ENCODE peak calls at places on chromosomes 5 and 9, in eight cellular contexts. One of them, this sample, is unnamed.

GRCh38 chr5:169300468-169301385 is at the start of gene SLIT3:
- DNase-seq in cardiac muscle cell: peak
- DNase-seq in stomach: peak
- DNase-seq in uterus: peak
- DNase-seq in neuronal stem cell: peak
- DNase-seq in heart right ventricle: peak
- DNase-seq in CD8-positive, alpha-beta T cell: no peak
- DNase-seq in coronary artery: peak
- DNase-seq in this sample: peak

GRCh38 chr5:64417390-64417789 is 88.4 kb upstream of the RGS7BP start:
- DNase-seq in cardiac muscle cell: no peak
- DNase-seq in stomach: no peak
- DNase-seq in uterus: no peak
- DNase-seq in neuronal stem cell: no peak
- DNase-seq in heart right ventricle: no peak
- DNase-seq in CD8-positive, alpha-beta T cell: no peak
- DNase-seq in coronary artery: no peak
- DNase-seq in this sample: no peak

GRCh38 chr5:143309661-143310431 is 93.6 kb downstream of the NR3C1 start:
- DNase-seq in cardiac muscle cell: peak
- DNase-seq in stomach: no peak
- DNase-seq in uterus: no peak
- DNase-seq in neuronal stem cell: no peak
- DNase-seq in heart right ventricle: no peak
- DNase-seq in CD8-positive, alpha-beta T cell: no peak
- DNase-seq in coronary artery: no peak
- DNase-seq in this sample: no peak

GRCh38 chr9:9605681-9606080 is 1007.1 kb downstream of the PTPRD start:
- DNase-seq in cardiac muscle cell: no peak
- DNase-seq in stomach: no peak
- DNase-seq in uterus: no peak
- DNase-seq in neuronal stem cell: no peak
- DNase-seq in heart right ventricle: no peak
- DNase-seq in CD8-positive, alpha-beta T cell: no peak
- DNase-seq in coronary artery: no peak
- DNase-seq in this sample: no peak

GRCh38 chr5:168740055-168740820 is 161.1 kb upstream of the PANK3 start:
- DNase-seq in cardiac muscle cell: no peak
- DNase-seq in stomach: no peak
- DNase-seq in uterus: no peak
- DNase-seq in neuronal stem cell: no peak
- DNase-seq in heart right ventricle: no peak
- DNase-seq in CD8-positive, alpha-beta T cell: no peak
- DNase-seq in coronary artery: peak
- DNase-seq in this sample: no peak

GRCh38 chr5:10354048-10354872 is 765 bp downstream of the MARCHF6 start:
- DNase-seq in cardiac muscle cell: peak
- DNase-seq in stomach: peak
- DNase-seq in uterus: no peak
- DNase-seq in neuronal stem cell: peak
- DNase-seq in heart right ventricle: no peak
- DNase-seq in CD8-positive, alpha-beta T cell: peak
- DNase-seq in coronary artery: no peak
- DNase-seq in this sample: no peak

GRCh38 chr5:107542428-107542827 is 128.3 kb downstream of the EFNA5 start:
- DNase-seq in cardiac muscle cell: peak
- DNase-seq in stomach: peak
- DNase-seq in uterus: peak
- DNase-seq in neuronal stem cell: no peak
- DNase-seq in heart right ventricle: peak
- DNase-seq in CD8-positive, alpha-beta T cell: no peak
- DNase-seq in coronary artery: peak
- DNase-seq in this sample: peak

GRCh38 chr5:64827703-64828102 is 59.0 kb downstream of the CWC27 start:
- DNase-seq in cardiac muscle cell: peak
- DNase-seq in stomach: no peak
- DNase-seq in uterus: no peak
- DNase-seq in neuronal stem cell: no peak
- DNase-seq in heart right ventricle: no peak
- DNase-seq in CD8-positive, alpha-beta T cell: no peak
- DNase-seq in coronary artery: no peak
- DNase-seq in this sample: no peak

GRCh38 chr5:178304016-178304415 is 71.4 kb upstream of the PHYKPL start:
- DNase-seq in cardiac muscle cell: no peak
- DNase-seq in stomach: no peak
- DNase-seq in uterus: no peak
- DNase-seq in neuronal stem cell: no peak
- DNase-seq in heart right ventricle: no peak
- DNase-seq in CD8-positive, alpha-beta T cell: no peak
- DNase-seq in coronary artery: no peak
- DNase-seq in this sample: peak

GRCh38 chr9:37732086-37732744 is 21.4 kb upstream of the TRMT10B start:
- DNase-seq in cardiac muscle cell: no peak
- DNase-seq in stomach: no peak
- DNase-seq in uterus: no peak
- DNase-seq in neuronal stem cell: no peak
- DNase-seq in heart right ventricle: no peak
- DNase-seq in CD8-positive, alpha-beta T cell: no peak
- DNase-seq in coronary artery: no peak
- DNase-seq in this sample: no peak

GRCh38 chr9:127224178-127224882 is 40.2 kb upstream of the GARNL3 start:
- DNase-seq in cardiac muscle cell: peak
- DNase-seq in stomach: peak
- DNase-seq in uterus: peak
- DNase-seq in neuronal stem cell: peak
- DNase-seq in heart right ventricle: peak
- DNase-seq in CD8-positive, alpha-beta T cell: peak
- DNase-seq in coronary artery: peak
- DNase-seq in this sample: peak

GRCh38 chr5:62296998-62297397 is 9.0 kb upstream of the KIF2A start:
- DNase-seq in cardiac muscle cell: no peak
- DNase-seq in stomach: no peak
- DNase-seq in uterus: no peak
- DNase-seq in neuronal stem cell: no peak
- DNase-seq in heart right ventricle: no peak
- DNase-seq in CD8-positive, alpha-beta T cell: no peak
- DNase-seq in coronary artery: no peak
- DNase-seq in this sample: no peak

GRCh38 chr9:77729177-77729576 is 81.1 kb upstream of the GNA14 start:
- DNase-seq in cardiac muscle cell: no peak
- DNase-seq in stomach: no peak
- DNase-seq in uterus: no peak
- DNase-seq in neuronal stem cell: no peak
- DNase-seq in heart right ventricle: no peak
- DNase-seq in CD8-positive, alpha-beta T cell: no peak
- DNase-seq in coronary artery: no peak
- DNase-seq in this sample: no peak

GRCh38 chr5:68845121-68845520 is 248.7 kb upstream of the SLC30A5 start:
- DNase-seq in cardiac muscle cell: no peak
- DNase-seq in stomach: no peak
- DNase-seq in uterus: no peak
- DNase-seq in neuronal stem cell: no peak
- DNase-seq in heart right ventricle: no peak
- DNase-seq in CD8-positive, alpha-beta T cell: no peak
- DNase-seq in coronary artery: no peak
- DNase-seq in this sample: no peak

GRCh38 chr5:31232273-31232888 is 38.9 kb downstream of the CDH6 start:
- DNase-seq in cardiac muscle cell: peak
- DNase-seq in stomach: no peak
- DNase-seq in uterus: no peak
- DNase-seq in neuronal stem cell: peak
- DNase-seq in heart right ventricle: peak
- DNase-seq in CD8-positive, alpha-beta T cell: no peak
- DNase-seq in coronary artery: no peak
- DNase-seq in this sample: no peak

GRCh38 chr5:165956854-165957253 is 2334.6 kb upstream of the WWC1 start:
- DNase-seq in cardiac muscle cell: no peak
- DNase-seq in stomach: no peak
- DNase-seq in uterus: no peak
- DNase-seq in neuronal stem cell: no peak
- DNase-seq in heart right ventricle: no peak
- DNase-seq in CD8-positive, alpha-beta T cell: no peak
- DNase-seq in coronary artery: no peak
- DNase-seq in this sample: no peak

DNA sequence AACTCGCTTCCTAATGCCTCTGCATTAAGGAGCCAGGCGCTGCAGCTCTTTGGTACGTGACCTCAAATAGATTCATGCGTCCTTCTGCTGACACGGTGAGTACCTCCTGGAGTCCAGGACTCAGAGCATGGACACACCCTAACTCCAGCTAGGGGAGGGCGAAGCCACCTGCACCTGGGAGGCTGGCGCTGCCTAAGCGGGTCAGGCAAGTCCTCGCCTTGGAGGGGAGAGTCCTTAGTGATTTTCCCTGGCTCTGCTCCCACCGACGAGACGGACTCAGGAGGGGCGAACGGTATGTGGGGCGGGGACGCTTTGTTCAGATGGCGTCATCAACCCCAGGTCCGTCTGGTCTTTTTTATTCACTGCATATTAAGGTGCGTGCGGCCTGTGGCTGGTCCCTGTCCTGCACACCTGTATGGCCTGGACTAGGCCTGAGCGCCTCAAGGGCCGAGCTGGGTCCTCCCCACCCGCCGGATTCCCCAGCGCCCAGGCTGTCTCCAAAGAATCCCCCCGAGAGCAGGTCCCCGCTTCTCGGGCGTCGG is 50.3 kb downstream of the NSUN2 start:
- DNase-seq in cardiac muscle cell: no peak
- DNase-seq in stomach: no peak
- DNase-seq in uterus: no peak
- DNase-seq in neuronal stem cell: no peak
- DNase-seq in heart right ventricle: no peak
- DNase-seq in CD8-positive, alpha-beta T cell: no peak
- DNase-seq in coronary artery: no peak
- DNase-seq in this sample: no peak
- H3K27ac ChIP-seq in cardiac muscle cell: no peak
- H3K27ac ChIP-seq in stomach: no peak
- H3K27ac ChIP-seq in uterus: no peak
- H3K27ac ChIP-seq in neuronal stem cell: no peak
- H3K27ac ChIP-seq in heart right ventricle: no peak
- H3K27ac ChIP-seq in CD8-positive, alpha-beta T cell: no peak
- H3K27ac ChIP-seq in coronary artery: no peak
- H3K27ac ChIP-seq in this sample: no peak

DNA sequence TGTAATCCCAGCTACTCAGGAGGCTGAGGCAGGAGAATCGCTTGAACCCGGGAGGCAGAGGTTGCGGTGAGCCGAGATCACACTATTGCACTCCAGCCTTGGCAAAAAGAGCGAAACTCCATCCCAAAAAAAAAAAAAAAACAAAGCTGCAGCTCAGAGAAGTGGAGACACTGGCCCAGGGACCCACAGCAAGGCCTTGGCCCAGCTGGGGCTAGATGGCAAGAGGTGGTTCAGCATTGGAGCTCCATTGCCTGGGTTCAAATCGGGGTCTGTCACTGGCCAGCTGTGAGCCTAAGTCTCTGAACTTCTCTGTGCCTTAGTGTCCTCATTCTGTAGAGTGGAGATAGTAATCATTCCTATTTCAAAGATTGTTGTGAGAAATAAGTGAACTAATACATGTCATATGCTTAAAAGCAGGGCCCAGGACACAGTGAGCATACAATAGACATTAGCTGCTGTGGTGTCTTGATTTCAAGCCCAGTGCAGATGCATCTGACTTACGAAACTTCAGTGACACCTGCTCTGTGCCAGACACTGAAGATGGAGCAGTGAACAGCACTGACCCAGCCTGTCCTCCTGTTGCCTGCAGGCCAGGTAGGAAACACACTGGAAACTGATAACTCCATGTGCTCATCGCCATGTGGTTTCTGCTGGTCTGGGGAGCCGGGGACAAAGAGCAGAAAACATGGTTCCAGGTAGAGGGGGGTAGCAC is 127.7 kb downstream of the C9orf50 start:
- DNase-seq in cardiac muscle cell: no peak
- DNase-seq in stomach: no peak
- DNase-seq in uterus: no peak
- DNase-seq in neuronal stem cell: no peak
- DNase-seq in heart right ventricle: no peak
- DNase-seq in CD8-positive, alpha-beta T cell: no peak
- DNase-seq in coronary artery: no peak
- DNase-seq in this sample: no peak
- H3K27ac ChIP-seq in cardiac muscle cell: no peak
- H3K27ac ChIP-seq in stomach: peak
- H3K27ac ChIP-seq in uterus: peak
- H3K27ac ChIP-seq in neuronal stem cell: no peak
- H3K27ac ChIP-seq in heart right ventricle: no peak
- H3K27ac ChIP-seq in CD8-positive, alpha-beta T cell: no peak
- H3K27ac ChIP-seq in coronary artery: peak
- H3K27ac ChIP-seq in this sample: peak

GRCh38 chr9:121896545-121896943 is 196.6 kb downstream of the TTLL11 start:
- DNase-seq in cardiac muscle cell: no peak
- DNase-seq in stomach: no peak
- DNase-seq in uterus: no peak
- DNase-seq in neuronal stem cell: no peak
- DNase-seq in heart right ventricle: no peak
- DNase-seq in CD8-positive, alpha-beta T cell: no peak
- DNase-seq in coronary artery: peak
- DNase-seq in this sample: no peak
- H3K27ac ChIP-seq in cardiac muscle cell: no peak
- H3K27ac ChIP-seq in stomach: no peak
- H3K27ac ChIP-seq in uterus: peak
- H3K27ac ChIP-seq in neuronal stem cell: peak
- H3K27ac ChIP-seq in heart right ventricle: no peak
- H3K27ac ChIP-seq in CD8-positive, alpha-beta T cell: no peak
- H3K27ac ChIP-seq in coronary artery: no peak
- H3K27ac ChIP-seq in this sample: no peak

DNA sequence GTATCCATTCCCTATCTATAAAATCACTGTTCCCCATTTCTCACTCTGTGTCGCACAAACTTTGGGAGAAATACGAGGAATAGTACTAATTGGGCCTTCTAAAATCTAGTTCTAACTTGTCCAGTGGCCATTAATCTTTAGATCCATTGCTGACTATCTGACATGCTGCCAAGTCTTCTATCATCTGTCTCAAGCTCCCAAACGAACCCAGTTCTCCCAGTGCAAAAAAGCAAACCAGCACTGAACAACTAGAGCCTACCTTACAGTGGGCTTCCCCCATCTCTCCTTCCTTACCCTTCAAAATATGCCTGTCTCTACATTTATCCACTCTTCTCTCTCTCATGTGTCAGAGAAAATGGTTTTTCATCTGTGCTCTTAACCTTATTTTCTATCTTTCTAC is 3.2 kb upstream of the SPINK7 start:
- DNase-seq in cardiac muscle cell: no peak
- DNase-seq in stomach: no peak
- DNase-seq in uterus: no peak
- DNase-seq in neuronal stem cell: no peak
- DNase-seq in heart right ventricle: no peak
- DNase-seq in CD8-positive, alpha-beta T cell: no peak
- DNase-seq in coronary artery: no peak
- DNase-seq in this sample: no peak
- H3K27ac ChIP-seq in cardiac muscle cell: no peak
- H3K27ac ChIP-seq in stomach: no peak
- H3K27ac ChIP-seq in uterus: no peak
- H3K27ac ChIP-seq in neuronal stem cell: no peak
- H3K27ac ChIP-seq in heart right ventricle: no peak
- H3K27ac ChIP-seq in CD8-positive, alpha-beta T cell: no peak
- H3K27ac ChIP-seq in coronary artery: no peak
- H3K27ac ChIP-seq in this sample: no peak

DNA sequence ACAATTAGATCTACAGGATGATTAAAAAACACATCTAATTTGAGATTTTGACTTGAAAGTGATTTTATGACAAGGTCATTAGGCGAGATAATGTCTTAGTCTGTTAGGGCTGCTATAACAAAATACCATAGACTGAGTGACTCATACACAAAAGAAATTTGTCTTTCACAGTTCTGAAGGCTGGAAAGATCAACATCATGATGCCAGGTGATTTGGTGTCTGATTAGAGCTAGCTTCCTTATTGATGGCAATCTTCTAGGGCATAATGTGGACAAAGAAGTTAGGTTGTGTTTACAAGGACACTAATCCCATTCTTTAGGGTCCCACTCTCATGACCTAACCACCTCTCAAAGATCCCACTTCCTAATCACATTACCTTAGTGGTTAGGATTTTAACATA is 256.7 kb downstream of the TUSC1 start:
- DNase-seq in cardiac muscle cell: no peak
- DNase-seq in stomach: no peak
- DNase-seq in uterus: no peak
- DNase-seq in neuronal stem cell: no peak
- DNase-seq in heart right ventricle: no peak
- DNase-seq in CD8-positive, alpha-beta T cell: no peak
- DNase-seq in coronary artery: no peak
- DNase-seq in this sample: no peak
- H3K27ac ChIP-seq in cardiac muscle cell: no peak
- H3K27ac ChIP-seq in stomach: no peak
- H3K27ac ChIP-seq in uterus: no peak
- H3K27ac ChIP-seq in neuronal stem cell: no peak
- H3K27ac ChIP-seq in heart right ventricle: no peak
- H3K27ac ChIP-seq in CD8-positive, alpha-beta T cell: no peak
- H3K27ac ChIP-seq in coronary artery: no peak
- H3K27ac ChIP-seq in this sample: no peak